ENCODE peak calls at places on chromosomes 1 and 21, in six cellular contexts. One of them, this sample, is unnamed.

GRCh38 chr1:84613887-84614286 is 39.6 kb upstream of the CTBS start:
- DNase-seq in activated T-helper 1 cell treated with Interleukin-2 at 50 U/mL for 16 hours: no peak
- DNase-seq in H9: no peak
- DNase-seq in NCI-H446: no peak
- DNase-seq in stimulated activated CD8-positive, alpha-beta memory T cell treated with anti-CD3 and anti-CD28 coated beads, Interleukin-4, amount 100 ng/mL, for 1 hour: no peak
- DNase-seq in renal cortical epithelial cell: no peak
- DNase-seq in this sample: no peak

GRCh38 chr1:108617008-108617723 is 43.7 kb downstream of the HENMT1 start:
- DNase-seq in stimulated activated CD8-positive, alpha-beta memory T cell treated with anti-CD3 and anti-CD28 coated beads, Interleukin-4, amount 100 ng/mL, for 1 hour: no peak
- DNase-seq in activated T-helper 1 cell treated with Interleukin-2 at 50 U/mL for 16 hours: no peak
- DNase-seq in renal cortical epithelial cell: no peak
- DNase-seq in NCI-H446: no peak
- DNase-seq in H9: no peak
- DNase-seq in this sample: no peak

GRCh38 chr1:236534164-236534651 is 10.4 kb downstream of the LGALS8 start:
- DNase-seq in activated T-helper 1 cell treated with Interleukin-2 at 50 U/mL for 16 hours: no peak
- DNase-seq in renal cortical epithelial cell: peak; percentile 64
- DNase-seq in H9: no peak
- DNase-seq in stimulated activated CD8-positive, alpha-beta memory T cell treated with anti-CD3 and anti-CD28 coated beads, Interleukin-4, amount 100 ng/mL, for 1 hour: no peak
- DNase-seq in NCI-H446: no peak
- DNase-seq in this sample: no peak

GRCh38 chr21:45542242-45542666 is at the start of gene SLC19A1:
- DNase-seq in renal cortical epithelial cell: no peak
- DNase-seq in H9: peak; percentile 34
- DNase-seq in stimulated activated CD8-positive, alpha-beta memory T cell treated with anti-CD3 and anti-CD28 coated beads, Interleukin-4, amount 100 ng/mL, for 1 hour: no peak
- DNase-seq in activated T-helper 1 cell treated with Interleukin-2 at 50 U/mL for 16 hours: peak; percentile 61
- DNase-seq in NCI-H446: no peak
- DNase-seq in this sample: peak; percentile 82

GRCh38 chr21:45136927-45137611 is 62.7 kb downstream of the ADARB1 start:
- DNase-seq in H9: peak; percentile 84
- DNase-seq in stimulated activated CD8-positive, alpha-beta memory T cell treated with anti-CD3 and anti-CD28 coated beads, Interleukin-4, amount 100 ng/mL, for 1 hour: no peak
- DNase-seq in activated T-helper 1 cell treated with Interleukin-2 at 50 U/mL for 16 hours: peak; percentile 24
- DNase-seq in NCI-H446: peak; percentile 46
- DNase-seq in renal cortical epithelial cell: peak; percentile 75
- DNase-seq in this sample: peak; percentile 81

GRCh38 chr1:221478050-221478949 is 263.6 kb downstream of the DUSP10 start:
- DNase-seq in H9: peak; percentile 65
- DNase-seq in NCI-H446: peak; percentile 42
- DNase-seq in stimulated activated CD8-positive, alpha-beta memory T cell treated with anti-CD3 and anti-CD28 coated beads, Interleukin-4, amount 100 ng/mL, for 1 hour: peak; percentile 27
- DNase-seq in activated T-helper 1 cell treated with Interleukin-2 at 50 U/mL for 16 hours: peak; percentile 35
- DNase-seq in renal cortical epithelial cell: peak; percentile 81
- DNase-seq in this sample: peak; percentile 92

GRCh38 chr1:16143566-16144324 is 12.1 kb downstream of the EPHA2 start:
- DNase-seq in NCI-H446: no peak
- DNase-seq in stimulated activated CD8-positive, alpha-beta memory T cell treated with anti-CD3 and anti-CD28 coated beads, Interleukin-4, amount 100 ng/mL, for 1 hour: no peak
- DNase-seq in H9: no peak
- DNase-seq in activated T-helper 1 cell treated with Interleukin-2 at 50 U/mL for 16 hours: no peak
- DNase-seq in renal cortical epithelial cell: peak; percentile 53
- DNase-seq in this sample: peak; percentile 32

GRCh38 chr1:23362218-23362713 is 7.4 kb downstream of the ZNF436 start:
- DNase-seq in NCI-H446: no peak
- DNase-seq in stimulated activated CD8-positive, alpha-beta memory T cell treated with anti-CD3 and anti-CD28 coated beads, Interleukin-4, amount 100 ng/mL, for 1 hour: no peak
- DNase-seq in H9: no peak
- DNase-seq in renal cortical epithelial cell: no peak
- DNase-seq in activated T-helper 1 cell treated with Interleukin-2 at 50 U/mL for 16 hours: no peak
- DNase-seq in this sample: peak; percentile 35

GRCh38 chr1:204896787-204897469 is 26.3 kb downstream of the NFASC start:
- DNase-seq in stimulated activated CD8-positive, alpha-beta memory T cell treated with anti-CD3 and anti-CD28 coated beads, Interleukin-4, amount 100 ng/mL, for 1 hour: no peak
- DNase-seq in NCI-H446: no peak
- DNase-seq in activated T-helper 1 cell treated with Interleukin-2 at 50 U/mL for 16 hours: no peak
- DNase-seq in renal cortical epithelial cell: no peak
- DNase-seq in H9: no peak
- DNase-seq in this sample: no peak

GRCh38 chr1:1434131-1434811 is 1.2 kb upstream of the VWA1 start:
- DNase-seq in NCI-H446: no peak
- DNase-seq in H9: peak; percentile 76
- DNase-seq in stimulated activated CD8-positive, alpha-beta memory T cell treated with anti-CD3 and anti-CD28 coated beads, Interleukin-4, amount 100 ng/mL, for 1 hour: no peak
- DNase-seq in activated T-helper 1 cell treated with Interleukin-2 at 50 U/mL for 16 hours: no peak
- DNase-seq in renal cortical epithelial cell: no peak
- DNase-seq in this sample: peak; percentile 39

GRCh38 chr1:145977486-145978476 is 13.3 kb downstream of the POLR3GL start:
- DNase-seq in stimulated activated CD8-positive, alpha-beta memory T cell treated with anti-CD3 and anti-CD28 coated beads, Interleukin-4, amount 100 ng/mL, for 1 hour: no peak
- DNase-seq in NCI-H446: peak; percentile 42
- DNase-seq in renal cortical epithelial cell: peak; percentile 76
- DNase-seq in activated T-helper 1 cell treated with Interleukin-2 at 50 U/mL for 16 hours: peak; percentile 47
- DNase-seq in H9: peak; percentile 79
- DNase-seq in this sample: peak; percentile 91

GRCh38 chr1:55552636-55553035 is 337.5 kb upstream of the USP24 start:
- DNase-seq in H9: no peak
- DNase-seq in NCI-H446: no peak
- DNase-seq in stimulated activated CD8-positive, alpha-beta memory T cell treated with anti-CD3 and anti-CD28 coated beads, Interleukin-4, amount 100 ng/mL, for 1 hour: no peak
- DNase-seq in activated T-helper 1 cell treated with Interleukin-2 at 50 U/mL for 16 hours: no peak
- DNase-seq in renal cortical epithelial cell: no peak
- DNase-seq in this sample: no peak

GRCh38 chr21:42777757-42778344 is 101.5 kb downstream of the WDR4 start:
- DNase-seq in activated T-helper 1 cell treated with Interleukin-2 at 50 U/mL for 16 hours: no peak
- DNase-seq in stimulated activated CD8-positive, alpha-beta memory T cell treated with anti-CD3 and anti-CD28 coated beads, Interleukin-4, amount 100 ng/mL, for 1 hour: no peak
- DNase-seq in H9: no peak
- DNase-seq in renal cortical epithelial cell: peak; percentile 81
- DNase-seq in NCI-H446: no peak
- DNase-seq in this sample: peak; percentile 45

GRCh38 chr1:174938306-174939000 is 61.3 kb upstream of the CACYBP start:
- DNase-seq in NCI-H446: no peak
- DNase-seq in activated T-helper 1 cell treated with Interleukin-2 at 50 U/mL for 16 hours: no peak
- DNase-seq in stimulated activated CD8-positive, alpha-beta memory T cell treated with anti-CD3 and anti-CD28 coated beads, Interleukin-4, amount 100 ng/mL, for 1 hour: no peak
- DNase-seq in renal cortical epithelial cell: no peak
- DNase-seq in H9: no peak
- DNase-seq in this sample: no peak

GRCh38 chr1:173669491-173669941 is at the start of gene ANKRD45:
- DNase-seq in renal cortical epithelial cell: peak; percentile 19
- DNase-seq in activated T-helper 1 cell treated with Interleukin-2 at 50 U/mL for 16 hours: no peak
- DNase-seq in H9: peak; percentile 88
- DNase-seq in stimulated activated CD8-positive, alpha-beta memory T cell treated with anti-CD3 and anti-CD28 coated beads, Interleukin-4, amount 100 ng/mL, for 1 hour: no peak
- DNase-seq in NCI-H446: no peak
- DNase-seq in this sample: peak; percentile 86

GRCh38 chr1:229192851-229193250 is 78.1 kb upstream of the RAB4A start:
- DNase-seq in activated T-helper 1 cell treated with Interleukin-2 at 50 U/mL for 16 hours: no peak
- DNase-seq in H9: no peak
- DNase-seq in NCI-H446: no peak
- DNase-seq in stimulated activated CD8-positive, alpha-beta memory T cell treated with anti-CD3 and anti-CD28 coated beads, Interleukin-4, amount 100 ng/mL, for 1 hour: no peak
- DNase-seq in renal cortical epithelial cell: no peak
- DNase-seq in this sample: no peak

GRCh38 chr1:205373022-205373421 is 16.3 kb upstream of the KLHDC8A start:
- DNase-seq in activated T-helper 1 cell treated with Interleukin-2 at 50 U/mL for 16 hours: no peak
- DNase-seq in NCI-H446: no peak
- DNase-seq in H9: no peak
- DNase-seq in renal cortical epithelial cell: no peak
- DNase-seq in stimulated activated CD8-positive, alpha-beta memory T cell treated with anti-CD3 and anti-CD28 coated beads, Interleukin-4, amount 100 ng/mL, for 1 hour: no peak
- DNase-seq in this sample: no peak

GRCh38 chr1:11918779-11919519 is 7.3 kb downstream of the KIAA2013 start:
- DNase-seq in stimulated activated CD8-positive, alpha-beta memory T cell treated with anti-CD3 and anti-CD28 coated beads, Interleukin-4, amount 100 ng/mL, for 1 hour: no peak
- DNase-seq in activated T-helper 1 cell treated with Interleukin-2 at 50 U/mL for 16 hours: no peak
- DNase-seq in renal cortical epithelial cell: peak; percentile 36
- DNase-seq in NCI-H446: no peak
- DNase-seq in H9: no peak
- DNase-seq in this sample: no peak

GRCh38 chr1:46202975-46203737 is at the start of gene LURAP1:
- DNase-seq in renal cortical epithelial cell: peak; percentile 55
- DNase-seq in H9: peak; percentile 47
- DNase-seq in stimulated activated CD8-positive, alpha-beta memory T cell treated with anti-CD3 and anti-CD28 coated beads, Interleukin-4, amount 100 ng/mL, for 1 hour: no peak
- DNase-seq in NCI-H446: no peak
- DNase-seq in activated T-helper 1 cell treated with Interleukin-2 at 50 U/mL for 16 hours: no peak
- DNase-seq in this sample: peak; percentile 70

GRCh38 chr1:85344256-85344694 is 67.8 kb upstream of the BCL10 start:
- DNase-seq in renal cortical epithelial cell: peak; percentile 64
- DNase-seq in stimulated activated CD8-positive, alpha-beta memory T cell treated with anti-CD3 and anti-CD28 coated beads, Interleukin-4, amount 100 ng/mL, for 1 hour: no peak
- DNase-seq in NCI-H446: no peak
- DNase-seq in activated T-helper 1 cell treated with Interleukin-2 at 50 U/mL for 16 hours: no peak
- DNase-seq in H9: peak; percentile 87
- DNase-seq in this sample: peak; percentile 77

GRCh38 chr1:65431111-65431705 is 10.7 kb downstream of the LEPR start:
- DNase-seq in renal cortical epithelial cell: peak; percentile 74
- DNase-seq in H9: no peak
- DNase-seq in NCI-H446: peak; percentile 47
- DNase-seq in activated T-helper 1 cell treated with Interleukin-2 at 50 U/mL for 16 hours: no peak
- DNase-seq in stimulated activated CD8-positive, alpha-beta memory T cell treated with anti-CD3 and anti-CD28 coated beads, Interleukin-4, amount 100 ng/mL, for 1 hour: no peak
- DNase-seq in this sample: peak; percentile 82

This sample was measured in DMS53.